ENCODE peak calls at places on chromosomes 5 and 9, in four cellular contexts. Y, C, S and I are unnamed samples.

GRCh38 chr5:137072376-137073174 is 426.6 kb downstream of the SPOCK1 start:
- DNase-seq in Y (no peak), C (no peak), S (no peak), I (no peak)

GRCh38 chr5:43646997-43647396 is 44.0 kb downstream of the NNT start:
- DNase-seq in Y (no peak), C (no peak), S (no peak), I (no peak)

GRCh38 chr9:99588299-99588698 is 233.4 kb upstream of the NR4A3 start:
- DNase-seq in Y (no peak), C (no peak), S (no peak), I (no peak)

GRCh38 chr9:89674667-89675402 is 70.0 kb downstream of the GADD45G start:
- DNase-seq in Y (no peak), C (no peak), S (no peak), I (peak)

GRCh38 chr9:133119461-133120342 is 1.3 kb downstream of the RALGDS start:
- DNase-seq in Y (no peak), C (peak), S (no peak), I (peak)

GRCh38 chr9:126397056-126397455 is 70.4 kb downstream of the MVB12B start:
- DNase-seq in Y (no peak), C (no peak), S (peak), I (peak)

GRCh38 chr5:88230546-88231066 is 38.0 kb downstream of the TMEM161B start:
- DNase-seq in Y (no peak), C (no peak), S (no peak), I (no peak)

GRCh38 chr5:91024727-91025126 is 358.4 kb downstream of the ARRDC3 start:
- DNase-seq in Y (no peak), C (no peak), S (no peak), I (no peak)

GRCh38 chr5:64210866-64211265 is 45.2 kb downstream of the RNF180 start:
- DNase-seq in Y (no peak), C (no peak), S (no peak), I (no peak)

GRCh38 chr5:7851240-7851592 is 283 bp upstream of the CFAP90 start:
- DNase-seq in Y (no peak), C (no peak), S (no peak), I (no peak)

GRCh38 chr5:136195971-136196577 is 3.1 kb upstream of the SMIM32 start:
- DNase-seq in Y (no peak), C (no peak), S (no peak), I (no peak)

GRCh38 chr9:80072406-80072805 is 500.6 kb downstream of the TLE4 start:
- DNase-seq in Y (no peak), C (no peak), S (no peak), I (no peak)

GRCh38 chr9:117624106-117624505 is 80.1 kb upstream of the TLR4 start:
- DNase-seq in Y (no peak), C (no peak), S (no peak), I (no peak)

GRCh38 chr9:38066907-38067610 is 2.0 kb downstream of the SHB start:
- DNase-seq in Y (peak), C (peak), S (peak), I (peak)

GRCh38 chr5:181203093-181203711 is 1.8 kb downstream of the TRIM7 start:
- DNase-seq in Y (no peak), C (no peak), S (no peak), I (no peak)

GRCh38 chr5:143124593-143124992 is 278.9 kb downstream of the NR3C1 start:
- DNase-seq in Y (no peak), C (no peak), S (no peak), I (no peak)

GRCh38 chr9:137411670-137412380 is 11.1 kb downstream of the EXD3 start:
- DNase-seq in Y (peak), C (peak), S (peak), I (peak)

DNA sequence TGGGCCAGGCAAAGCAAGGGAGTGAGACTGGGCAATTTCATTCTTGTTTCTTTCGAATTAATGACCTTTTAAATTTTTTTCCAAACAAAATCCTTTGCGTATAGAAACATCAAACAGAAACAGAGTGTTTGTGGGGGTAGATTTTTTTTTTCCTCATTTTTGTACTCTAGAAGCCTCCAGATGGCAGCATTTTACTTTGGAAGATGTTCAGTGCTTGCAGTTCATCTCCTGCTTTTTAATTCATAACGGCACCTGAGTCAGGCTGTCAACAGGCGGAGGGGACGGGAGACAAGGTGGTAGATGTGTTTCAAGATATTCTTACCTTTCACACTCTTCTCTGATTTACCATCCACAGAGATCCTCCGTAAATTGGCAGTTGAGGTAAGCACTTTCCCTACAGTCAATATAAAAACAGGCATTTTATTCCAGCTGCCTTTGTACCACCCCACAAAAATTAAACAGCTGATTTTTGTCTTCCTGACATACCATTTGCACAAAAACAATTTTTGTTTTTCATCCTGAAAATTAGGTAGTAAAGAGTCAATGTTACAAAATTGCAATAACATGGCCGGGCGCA is 99.5 kb upstream of the FBXL17 start:
- DNase-seq in Y (no peak), C (no peak), S (peak), I (no peak)
- TF ChIP-seq CTCF in Y (no peak), C (no peak), S (peak), I (no peak)

DNA sequence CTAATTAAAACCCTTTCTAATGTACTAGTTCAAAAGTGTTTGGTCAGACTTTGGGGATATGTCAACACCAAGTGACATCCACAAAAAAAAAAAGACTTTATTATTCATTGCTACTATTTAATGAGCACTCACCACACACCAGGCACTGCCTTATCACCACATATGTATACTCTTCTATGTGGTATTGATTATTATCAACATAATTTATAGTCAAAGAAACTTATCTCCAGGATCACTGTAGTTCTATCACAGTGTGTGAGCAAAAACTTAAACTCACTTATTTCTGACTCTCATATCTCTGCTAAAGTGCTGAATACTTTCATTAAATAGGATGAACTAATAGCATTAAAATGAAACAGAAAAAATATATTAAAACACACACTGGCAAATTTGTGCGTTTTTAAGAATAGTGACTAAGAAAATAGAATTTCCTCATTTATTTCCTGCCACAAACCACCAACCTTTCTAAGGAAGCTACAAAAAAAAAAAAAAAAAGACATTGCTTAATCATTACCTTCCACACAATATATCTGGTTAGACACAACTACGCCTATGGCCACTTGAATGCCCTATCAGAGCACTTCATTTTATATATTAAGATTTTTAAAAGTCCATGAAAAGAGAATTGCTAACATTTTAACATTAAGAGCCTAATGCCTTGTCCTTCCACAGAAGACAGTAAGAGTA is 12.8 kb downstream of the SLCO4C1 start:
- DNase-seq in Y (no peak), C (no peak), S (no peak), I (no peak)
- TF ChIP-seq CTCF in Y (no peak), C (no peak), S (no peak), I (no peak)

GRCh38 chr5:55699041-55699688 is 13.0 kb downstream of the SLC38A9 start:
- DNase-seq in Y (no peak), C (no peak), S (peak), I (no peak)

GRCh38 chr5:55692509-55692908 is 19.6 kb downstream of the SLC38A9 start:
- DNase-seq in Y (no peak), C (no peak), S (no peak), I (no peak)

GRCh38 chr5:55691265-55692105 is 20.6 kb downstream of the SLC38A9 start:
- DNase-seq in Y (no peak), C (no peak), S (peak), I (no peak)

GRCh38 chr5:55692106-55692417 is 20.1 kb downstream of the SLC38A9 start:
- DNase-seq in Y (no peak), C (no peak), S (no peak), I (no peak)

DNA sequence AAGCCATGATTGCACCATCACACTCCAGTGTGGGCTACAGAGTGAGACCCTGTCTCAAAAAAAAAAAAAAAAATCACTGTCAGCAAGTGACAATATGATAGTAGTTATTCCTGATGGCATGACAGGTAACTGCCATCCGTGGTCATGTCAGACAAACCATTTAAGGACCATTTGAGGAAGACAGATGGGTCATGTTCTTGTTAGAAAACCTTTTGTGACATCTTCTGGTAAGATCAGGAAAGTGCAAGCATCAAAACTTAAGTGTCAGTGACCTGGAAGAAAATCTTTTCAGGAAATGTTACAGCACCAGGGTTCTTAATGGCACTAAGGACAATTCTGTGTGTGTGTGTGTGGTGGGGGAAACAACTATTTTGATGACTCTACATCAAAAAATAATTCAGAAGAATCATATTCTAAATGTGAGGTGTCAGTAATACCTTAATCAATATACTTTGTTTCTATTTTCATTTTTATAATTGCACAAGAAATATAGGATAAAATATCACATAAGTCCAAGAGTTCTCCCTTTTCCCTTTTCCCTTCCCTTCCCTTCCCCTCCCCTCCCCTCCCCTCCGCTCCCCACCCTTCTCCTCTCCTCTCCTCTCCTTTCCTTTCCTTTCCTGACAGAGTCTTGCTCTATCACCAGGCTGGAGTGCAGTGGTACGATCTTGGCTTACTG is 17.8 kb downstream of the SLC38A9 start:
- DNase-seq in Y (no peak), C (no peak), S (peak), I (no peak)
- TF ChIP-seq CTCF in Y (peak), C (peak), S (peak), I (no peak)

GRCh38 chr5:178278358-178279023 is 45.9 kb upstream of the PHYKPL start:
- DNase-seq in Y (no peak), C (peak), S (no peak), I (peak)

GRCh38 chr5:178280631-178281030 is 48.0 kb upstream of the PHYKPL start:
- DNase-seq in Y (no peak), C (peak), S (no peak), I (no peak)

GRCh38 chr5:178281321-178281720 is 48.7 kb upstream of the PHYKPL start:
- DNase-seq in Y (no peak), C (peak), S (no peak), I (no peak)

GRCh38 chr5:178279026-178279722 is 46.6 kb upstream of the PHYKPL start:
- DNase-seq in Y (no peak), C (peak), S (no peak), I (no peak)

DNA sequence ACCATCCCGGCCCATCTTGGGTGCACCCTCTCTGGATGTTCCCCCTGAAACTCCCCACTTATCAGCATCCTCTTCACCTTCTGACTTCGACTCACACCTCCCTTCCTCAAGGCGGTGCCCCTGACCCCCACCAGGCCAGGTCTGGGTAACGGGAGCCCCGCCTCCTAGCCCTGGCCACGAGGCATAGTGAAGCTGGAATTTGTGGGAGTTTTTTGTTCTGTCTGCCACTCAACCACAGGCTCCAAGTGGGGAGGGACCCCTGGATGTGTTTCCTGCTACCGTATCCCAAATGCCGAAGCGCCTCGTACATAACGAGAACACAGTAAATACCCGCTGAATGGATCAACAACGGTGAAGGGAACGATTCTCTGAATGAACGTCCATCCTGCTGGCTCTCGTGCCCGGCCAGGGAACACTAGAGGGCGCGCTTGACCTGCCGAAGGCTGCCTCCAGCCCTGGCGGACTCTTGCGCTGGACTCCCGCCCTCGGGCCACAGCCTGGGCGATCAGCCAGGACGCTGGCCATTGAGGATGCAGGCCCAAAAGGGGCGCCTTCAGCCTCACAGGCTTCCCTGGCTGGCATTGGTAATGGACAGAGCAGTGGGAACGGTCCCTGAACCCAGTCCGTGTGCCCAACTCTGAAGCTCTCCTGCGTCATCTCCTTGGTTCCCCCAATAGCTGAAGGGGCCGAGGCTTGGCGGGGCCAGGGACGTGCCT is 47.3 kb upstream of the PHYKPL start:
- DNase-seq in Y (peak), C (peak), S (peak), I (peak)
- TF ChIP-seq CTCF in Y (peak), C (peak), S (peak), I (peak)

DNA sequence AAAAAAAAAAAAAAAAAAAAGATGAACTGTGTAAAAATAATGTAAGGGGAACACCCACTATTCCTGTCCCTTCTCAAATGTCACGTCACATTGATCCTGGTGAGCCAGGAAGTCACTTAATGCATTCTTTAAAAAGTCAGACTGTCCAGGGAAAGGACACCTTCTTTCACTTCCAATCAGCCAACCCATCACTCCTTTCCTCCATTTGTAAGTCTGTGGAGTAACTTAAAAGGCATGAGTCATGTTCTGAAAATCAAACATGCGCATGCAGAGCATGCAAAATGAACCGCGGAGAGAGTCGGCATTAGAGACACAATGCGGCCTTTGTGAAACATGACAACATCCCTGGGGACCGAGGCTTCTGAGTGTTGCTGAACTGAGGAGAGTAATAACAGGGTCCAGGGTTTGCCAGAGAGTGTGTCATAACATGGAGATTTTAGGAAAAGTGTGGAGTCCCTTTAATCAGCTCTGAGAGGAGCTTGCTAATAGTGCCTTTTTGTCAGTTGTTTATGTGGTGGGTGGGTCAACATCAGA is 77.6 kb upstream of the SEMA6A start:
- DNase-seq in Y (no peak), C (no peak), S (peak), I (no peak)
- TF ChIP-seq CTCF in Y (no peak), C (no peak), S (no peak), I (no peak)

GRCh38 chr9:93826905-93827544 is 128.1 kb downstream of the BARX1 start:
- DNase-seq in Y (no peak), C (no peak), S (no peak), I (no peak)
- TF ChIP-seq CTCF in Y (no peak), C (no peak), S (no peak), I (no peak)

DNA sequence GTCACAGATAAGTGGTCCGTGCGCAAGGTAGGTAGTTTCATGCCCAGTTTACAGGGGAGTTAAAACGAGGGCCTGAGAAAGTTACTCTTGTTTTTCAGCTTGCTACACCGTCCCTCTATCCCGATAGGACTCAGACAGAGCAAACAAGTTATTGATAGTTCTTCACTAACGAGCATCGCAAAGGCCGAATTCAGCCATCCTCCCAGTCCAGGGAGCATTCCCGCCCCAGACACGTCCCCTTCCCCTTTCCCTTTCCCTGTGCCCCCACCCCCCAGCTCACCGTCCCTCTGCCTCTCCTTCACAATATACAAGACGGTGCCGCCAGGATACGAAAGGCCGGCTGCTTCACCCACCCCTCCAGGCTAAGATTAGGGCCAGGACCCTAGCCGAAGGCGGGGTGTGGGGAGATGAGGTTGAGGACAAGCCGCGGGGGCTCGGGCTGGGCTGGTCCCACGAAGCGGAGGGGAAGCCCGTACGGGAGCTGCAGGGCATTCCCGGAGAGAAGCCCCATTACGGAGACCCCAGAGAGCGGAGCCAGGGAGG is 599 bp downstream of the KIAA1191 start:
- DNase-seq in Y (no peak), C (no peak), S (peak), I (no peak)
- TF ChIP-seq CTCF in Y (no peak), C (no peak), S (no peak), I (no peak)

GRCh38 chr9:21583628-21584027 is 101.5 kb upstream of the IFNE start:
- DNase-seq in Y (no peak), C (no peak), S (no peak), I (no peak)

GRCh38 chr9:21590058-21590996 is 108.2 kb upstream of the IFNE start:
- DNase-seq in Y (no peak), C (no peak), S (no peak), I (no peak)

GRCh38 chr9:21589344-21590056 is 107.4 kb upstream of the IFNE start:
- DNase-seq in Y (no peak), C (no peak), S (no peak), I (no peak)

GRCh38 chr9:21584890-21585289 is 102.8 kb upstream of the IFNE start:
- DNase-seq in Y (no peak), C (no peak), S (no peak), I (no peak)

DNA sequence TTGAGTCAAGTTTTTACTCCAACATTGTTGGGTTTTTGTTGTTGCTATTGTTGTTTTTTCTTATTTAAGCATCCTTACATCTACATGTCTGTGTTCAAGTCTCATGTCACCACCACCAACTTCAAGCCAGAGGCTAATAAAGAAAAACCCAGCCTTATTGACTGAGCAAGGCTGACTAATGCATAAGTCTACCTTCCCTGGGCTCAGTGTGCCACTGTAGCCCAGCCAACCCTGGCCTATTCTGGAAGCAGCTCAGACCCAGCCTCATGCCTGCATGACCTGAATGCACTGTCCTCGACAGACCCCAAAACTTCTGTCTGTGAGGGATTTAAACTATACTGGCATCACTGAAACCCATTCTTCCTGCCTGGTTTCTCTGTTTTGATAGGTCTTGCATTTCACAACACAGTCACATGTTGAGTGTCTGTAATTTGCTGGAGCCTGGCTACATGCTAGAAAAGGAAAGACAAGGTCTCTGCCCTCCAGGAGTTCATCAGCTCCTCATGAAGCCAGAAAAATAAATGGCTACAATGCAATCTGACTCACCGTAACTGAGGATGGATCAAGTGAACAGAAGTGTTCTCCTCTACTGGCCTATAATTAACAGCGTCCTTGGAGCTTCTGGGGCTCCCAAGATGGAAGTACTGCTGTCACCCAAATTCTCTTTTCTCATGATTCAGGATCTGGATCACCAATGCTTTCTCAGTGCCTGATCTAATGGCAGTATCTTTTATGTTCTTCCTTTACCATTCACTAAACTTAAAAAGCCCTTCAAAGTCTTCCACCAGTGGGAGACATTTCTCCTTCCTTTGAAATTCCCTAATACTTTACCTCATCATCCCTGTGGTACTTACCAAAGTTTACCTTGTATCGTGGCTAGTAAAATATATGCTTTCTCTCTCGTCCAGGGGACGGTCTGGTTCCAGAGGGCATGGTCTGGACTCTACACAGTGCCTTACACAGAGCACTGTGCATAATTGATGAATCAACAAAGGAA is 103.9 kb upstream of the IFNE start:
- DNase-seq in Y (no peak), C (no peak), S (no peak), I (no peak)
- TF ChIP-seq CTCF in Y (no peak), C (no peak), S (no peak), I (no peak)

GRCh38 chr5:2105141-2105540 is 222.4 kb upstream of the IRX4 start:
- DNase-seq in Y (no peak), C (no peak), S (no peak), I (no peak)
- TF ChIP-seq CTCF in Y (no peak), C (no peak), S (no peak), I (no peak)